ENCODE peak calls at places on chromosomes 16 and 17, in four cellular contexts. U is HFFc6, N is amniotic stem cell, T is brain pericyte. Z is an unnamed sample.

GRCh38 chr16:80376941-80377340 is 163.9 kb upstream of the DYNLRB2 start:
- DNase-seq in U (no peak), N (no peak), T (no peak), Z (no peak)

GRCh38 chr16:79509221-79509631 is 91.3 kb downstream of the MAF start:
- DNase-seq in U (no peak), N (no peak), T (no peak), Z (no peak)

GRCh38 chr17:77145635-77146632 is 5.2 kb downstream of the SEC14L1 start:
- DNase-seq in U (peak), N (no peak), T (no peak), Z (no peak)

GRCh38 chr16:23905027-23905426 is 69.2 kb downstream of the PRKCB start:
- DNase-seq in U (peak), N (peak), T (no peak), Z (no peak)

GRCh38 chr17:73803867-73804539 is 159.8 kb upstream of the SDK2 start:
- DNase-seq in U (no peak), N (no peak), T (no peak), Z (no peak)

GRCh38 chr17:38418693-38419507 is 9.4 kb upstream of the ARHGAP23 start:
- DNase-seq in U (no peak), N (no peak), T (no peak), Z (no peak)

GRCh38 chr17:22692801-22693171 is 1000.5 kb downstream of the KCNJ18 start:
- DNase-seq in U (no peak), N (no peak), T (no peak), Z (no peak)

GRCh38 chr16:57592591-57593003 is 35.8 kb upstream of the ADGRG1 start:
- DNase-seq in U (no peak), N (no peak), T (no peak), Z (no peak)

GRCh38 chr16:57598437-57598836 is 30.0 kb upstream of the ADGRG1 start:
- DNase-seq in U (no peak), N (no peak), T (no peak), Z (no peak)

GRCh38 chr17:2722611-2723010 is 11.0 kb upstream of the CLUH start:
- DNase-seq in U (no peak), N (no peak), T (no peak), Z (no peak)

GRCh38 chr17:59311051-59311468 is 20.4 kb upstream of the YPEL2 start:
- DNase-seq in U (peak), N (peak), T (no peak), Z (no peak)

GRCh38 chr17:46841561-46842379 is 9.6 kb upstream of the WNT9B start:
- DNase-seq in U (no peak), N (no peak), T (no peak), Z (no peak)

GRCh38 chr17:64297467-64298088 is 34.5 kb upstream of the TEX2 start:
- DNase-seq in U (no peak), N (no peak), T (no peak), Z (no peak)

GRCh38 chr17:40501499-40501911 is at the start of gene TNS4:
- DNase-seq in U (no peak), N (no peak), T (no peak), Z (no peak)

GRCh38 chr17:66524848-66525247 is 222.4 kb downstream of the PRKCA start:
- DNase-seq in U (no peak), N (no peak), T (no peak), Z (no peak)

GRCh38 chr17:69300222-69300621 is 26.7 kb downstream of the ABCA5 start:
- DNase-seq in U (no peak), N (no peak), T (peak), Z (no peak)

GRCh38 chr16:21101631-21102420 is 48.8 kb downstream of the DNAH3 start:
- DNase-seq in U (peak), N (no peak), T (no peak), Z (no peak)

GRCh38 chr17:1022278-1023024 is 25.5 kb downstream of the TIMM22 start:
- DNase-seq in U (no peak), N (no peak), T (no peak), Z (no peak)

GRCh38 chr16:50741225-50741807 is 570 bp upstream of the CYLD start:
- DNase-seq in U (peak), N (no peak), T (no peak), Z (no peak)

GRCh38 chr17:36475346-36475970 is 11.0 kb upstream of the ZNHIT3 start:
- DNase-seq in U (no peak), N (no peak), T (no peak), Z (no peak)

GRCh38 chr16:1816396-1817275 is 10.0 kb downstream of the HAGH start:
- DNase-seq in U (no peak), N (no peak), T (no peak), Z (no peak)

GRCh38 chr17:62219500-62219899 is 154.4 kb upstream of the MED13 start:
- DNase-seq in U (no peak), N (no peak), T (no peak), Z (no peak)

GRCh38 chr17:6701719-6702118 is 11.4 kb downstream of the SLC13A5 start:
- DNase-seq in U (no peak), N (no peak), T (no peak), Z (no peak)

GRCh38 chr17:61698244-61698643 is 107.2 kb upstream of the NACA2 start:
- DNase-seq in U (no peak), N (no peak), T (no peak), Z (no peak)

Z was measured in smooth muscle cell of the brain vasculature.